ENCODE peak calls at places on chromosomes 7 and 10, in eight cellular contexts. W, S, G, H, K, V, T and Y are unnamed samples.

GRCh38 chr10:119496282-119496681 is 46.2 kb downstream of the RGS10 start:
- DNase-seq in K (no peak), W (no peak), V (no peak), G (no peak), H (no peak), T (no peak), S (no peak), Y (no peak)

GRCh38 chr7:29989257-29989995 is at the start of gene SCRN1:
- DNase-seq in T (no peak), H (peak), V (peak), K (peak), W (no peak), S (no peak), G (peak), Y (no peak)

GRCh38 chr10:26739087-26739631 is 41.7 kb downstream of the PDSS1 start:
- DNase-seq in W (no peak), T (no peak), S (no peak), V (no peak), G (no peak), H (no peak), K (no peak), Y (no peak)

GRCh38 chr7:129741743-129742213 is 130.3 kb downstream of the NRF1 start:
- DNase-seq in T (no peak), G (peak), H (peak), V (no peak), W (peak), K (no peak), S (no peak), Y (peak)

GRCh38 chr7:134693256-134693655 is 46.6 kb downstream of the BPGM start:
- DNase-seq in T (no peak), G (no peak), H (no peak), V (no peak), K (no peak), W (no peak), S (peak), Y (no peak)

GRCh38 chr10:102505462-102506115 is 1.8 kb downstream of the SUFU start:
- DNase-seq in G (peak), T (no peak), K (no peak), W (no peak), V (peak), S (no peak), H (no peak), Y (no peak)

GRCh38 chr7:79149831-79150230 is 303.6 kb downstream of the MAGI2 start:
- DNase-seq in S (no peak), G (no peak), W (no peak), H (no peak), T (no peak), K (no peak), V (no peak), Y (no peak)

GRCh38 chr10:30059209-30060107 is at the start of gene JCAD:
- DNase-seq in W (peak), K (peak), V (peak), H (peak), T (no peak), G (peak), S (no peak), Y (no peak)

GRCh38 chr10:121862624-121863023 is 65.2 kb downstream of the ATE1 start:
- DNase-seq in H (no peak), T (no peak), V (no peak), G (no peak), S (no peak), W (no peak), K (no peak), Y (no peak)

GRCh38 chr7:155398944-155399343 is 59.0 kb upstream of the EN2 start:
- DNase-seq in V (no peak), K (no peak), T (no peak), W (no peak), G (no peak), H (no peak), S (no peak), Y (no peak)

GRCh38 chr7:140888087-140888486 is 36.6 kb downstream of the BRAF start:
- DNase-seq in H (no peak), V (no peak), S (no peak), K (no peak), T (no peak), G (no peak), W (no peak), Y (no peak)

GRCh38 chr10:111999205-111999914 is 184.2 kb downstream of the GPAM start:
- DNase-seq in W (no peak), H (no peak), T (no peak), S (no peak), G (no peak), V (no peak), K (no peak), Y (no peak)

GRCh38 chr7:913736-914520 is 37.6 kb downstream of the GET4 start:
- DNase-seq in T (no peak), K (peak), H (peak), V (no peak), G (no peak), W (no peak), S (no peak), Y (no peak)

GRCh38 chr7:116582806-116583444 is 58.1 kb downstream of the CAV1 start:
- DNase-seq in T (no peak), G (no peak), W (no peak), H (no peak), V (no peak), S (no peak), K (no peak), Y (no peak)

GRCh38 chr10:114294549-114294948 is 55.5 kb downstream of the VWA2 start:
- DNase-seq in V (peak), G (no peak), K (no peak), H (no peak), W (no peak), S (no peak), T (no peak), Y (no peak)

GRCh38 chr7:152313879-152314604 is 121.8 kb downstream of the KMT2C start:
- DNase-seq in V (no peak), T (peak), H (no peak), K (peak), W (peak), S (peak), G (peak), Y (peak)

GRCh38 chr10:33661580-33662269 is 327.3 kb upstream of the NRP1 start:
- DNase-seq in W (peak), V (peak), S (no peak), H (peak), K (no peak), T (no peak), G (peak), Y (peak)

GRCh38 chr7:157477550-157478212 is 140.9 kb downstream of the DNAJB6 start:
- DNase-seq in G (no peak), V (no peak), W (no peak), T (no peak), H (no peak), S (no peak), K (no peak), Y (peak)

GRCh38 chr7:48084727-48085432 is 4.2 kb upstream of the UPP1 start:
- DNase-seq in V (peak), G (no peak), H (no peak), S (peak), T (peak), K (peak), W (peak), Y (peak)

GRCh38 chr7:15561840-15562239 is at the start of gene AGMO:
- DNase-seq in W (no peak), V (peak), G (peak), S (no peak), T (no peak), H (peak), K (peak), Y (no peak)

GRCh38 chr7:75048435-75049379 is 24.9 kb downstream of the RCC1L start:
- DNase-seq in G (no peak), K (no peak), V (no peak), T (no peak), W (no peak), S (no peak), H (no peak), Y (no peak)

GRCh38 chr7:84194484-84195260 is at the start of gene SEMA3A:
- DNase-seq in S (peak), T (no peak), G (peak), K (peak), H (no peak), V (no peak), W (peak), Y (peak)

GRCh38 chr7:20141666-20142065 is 75.5 kb downstream of the MACC1 start:
- DNase-seq in S (no peak), W (no peak), H (no peak), V (no peak), G (no peak), K (no peak), T (no peak), Y (no peak)

GRCh38 chr7:141151726-141152125 is 77.9 kb downstream of the TMEM178B start:
- DNase-seq in V (no peak), H (no peak), K (no peak), W (no peak), G (no peak), S (no peak), T (no peak), Y (no peak)

GRCh38 chr10:15879663-15880062 is 19.4 kb upstream of the MINDY3 start:
- DNase-seq in V (no peak), G (peak), T (no peak), H (no peak), K (no peak), S (no peak), W (no peak), Y (peak)